ENCODE peak calls at places on chromosomes 11 and 22, in nine cellular contexts. U, X, G, P, Y, I, A, Z and K are unnamed samples. For H3K4me1 and H3K36me3, the result is how much of the 10 kb centered on the place peaks cover.

GRCh38 chr11:31645747-31646146 is 136.2 kb downstream of the ELP4 start:
- DNase-seq in U (no peak), X (no peak), G (no peak), P (no peak), Y (no peak), I (no peak), A (no peak), Z (no peak), K (no peak)

GRCh38 chr22:34055525-34056200 is 135.4 kb upstream of the LARGE1 start:
- DNase-seq in U (no peak), X (no peak), G (peak), P (peak), Y (no peak), I (no peak), A (no peak), Z (no peak), K (no peak)

GRCh38 chr11:96942855-96943254 is 553.0 kb downstream of the JRKL start:
- DNase-seq in U (no peak), X (no peak), G (no peak), P (no peak), Y (no peak), I (no peak), A (no peak), Z (no peak), K (no peak)

GRCh38 chr11:36431429-36432092 is 78.5 kb downstream of the TRAF6 start:
- DNase-seq in U (no peak), X (no peak), G (peak), P (no peak), Y (peak), I (no peak), A (no peak), Z (peak), K (peak)

GRCh38 chr11:3166268-3167142 is 1.4 kb upstream of the OSBPL5 start:
- DNase-seq in U (peak), X (no peak), G (no peak), P (no peak), Y (peak), I (no peak), A (peak), Z (no peak), K (peak)

GRCh38 chr11:608751-609354 is 6.9 kb downstream of the IRF7 start:
- DNase-seq in U (no peak), X (no peak), G (no peak), P (no peak), Y (no peak), I (peak), A (no peak), Z (no peak), K (peak)

GRCh38 chr11:32852142-32852541 is 22.4 kb downstream of the PRRG4 start:
- DNase-seq in U (no peak), X (no peak), G (peak), P (no peak), Y (peak), I (no peak), A (no peak), Z (no peak), K (no peak)

GRCh38 chr22:31857247-31857646 is 87.1 kb upstream of the YWHAH start:
- DNase-seq in U (no peak), X (no peak), G (peak), P (peak), Y (no peak), I (no peak), A (no peak), Z (peak), K (no peak)

GRCh38 chr11:1157645-1158591 is at the start of gene MUC5AC:
- DNase-seq in U (no peak), X (no peak), G (no peak), P (no peak), Y (peak), I (no peak), A (no peak), Z (peak), K (peak)

GRCh38 chr11:87849216-87849615 is 326.0 kb downstream of the RAB38 start:
- DNase-seq in U (no peak), X (no peak), G (no peak), P (no peak), Y (no peak), I (no peak), A (no peak), Z (no peak), K (no peak)
- H3K27ac ChIP-seq in U (no peak), X (no peak), G (no peak), P (no peak), Y (no peak), I (no peak), A (no peak), Z (no peak), K (no peak)

GRCh38 chr22:47056776-47057470 is 294.5 kb downstream of the TBC1D22A start:
- DNase-seq in U (peak), X (no peak), G (no peak), P (no peak), Y (no peak), I (no peak), A (no peak), Z (no peak), K (no peak)
- H3K4me1 ChIP-seq in U (under half), X (under half), G (under half), P (under half), Y (under half), I (under half), A (under half), Z (under half), K (under half)

GRCh38 chr22:41344189-41344788 is 37.5 kb upstream of the TEF start:
- DNase-seq in U (no peak), X (no peak), G (no peak), P (no peak), Y (no peak), I (peak), A (no peak), Z (no peak), K (peak)
- H3K36me3 ChIP-seq in U (under half), X (half or more), G (under half), P (under half), Y (under half), I (under half), A (half or more), Z (under half), K (half or more)

GRCh38 chr11:128845334-128845780 is 21.7 kb downstream of the KCNJ1 start:
- DNase-seq in U (no peak), X (no peak), G (no peak), P (no peak), Y (no peak), I (no peak), A (no peak), Z (no peak), K (no peak)
- H3K27ac ChIP-seq in U (no peak), X (no peak), G (no peak), P (no peak), Y (no peak), I (no peak), A (no peak), Z (no peak), K (no peak)

GRCh38 chr11:128405693-128406364 is 181.5 kb downstream of the ETS1 start:
- DNase-seq in U (no peak), X (no peak), G (no peak), P (no peak), Y (no peak), I (no peak), A (no peak), Z (no peak), K (no peak)
- H3K4me1 ChIP-seq in U (under half), X (under half), G (under half), P (under half), Y (under half), I (under half), A (under half), Z (under half), K (under half)

GRCh38 chr11:63904743-63905142 is 12.2 kb downstream of the RCOR2 start:
- DNase-seq in U (no peak), X (no peak), G (no peak), P (no peak), Y (no peak), I (no peak), A (no peak), Z (no peak), K (no peak)
- H3K36me3 ChIP-seq in U (half or more), X (half or more), G (under half), P (under half), Y (under half), I (half or more), A (half or more), Z (under half), K (half or more)

DNA sequence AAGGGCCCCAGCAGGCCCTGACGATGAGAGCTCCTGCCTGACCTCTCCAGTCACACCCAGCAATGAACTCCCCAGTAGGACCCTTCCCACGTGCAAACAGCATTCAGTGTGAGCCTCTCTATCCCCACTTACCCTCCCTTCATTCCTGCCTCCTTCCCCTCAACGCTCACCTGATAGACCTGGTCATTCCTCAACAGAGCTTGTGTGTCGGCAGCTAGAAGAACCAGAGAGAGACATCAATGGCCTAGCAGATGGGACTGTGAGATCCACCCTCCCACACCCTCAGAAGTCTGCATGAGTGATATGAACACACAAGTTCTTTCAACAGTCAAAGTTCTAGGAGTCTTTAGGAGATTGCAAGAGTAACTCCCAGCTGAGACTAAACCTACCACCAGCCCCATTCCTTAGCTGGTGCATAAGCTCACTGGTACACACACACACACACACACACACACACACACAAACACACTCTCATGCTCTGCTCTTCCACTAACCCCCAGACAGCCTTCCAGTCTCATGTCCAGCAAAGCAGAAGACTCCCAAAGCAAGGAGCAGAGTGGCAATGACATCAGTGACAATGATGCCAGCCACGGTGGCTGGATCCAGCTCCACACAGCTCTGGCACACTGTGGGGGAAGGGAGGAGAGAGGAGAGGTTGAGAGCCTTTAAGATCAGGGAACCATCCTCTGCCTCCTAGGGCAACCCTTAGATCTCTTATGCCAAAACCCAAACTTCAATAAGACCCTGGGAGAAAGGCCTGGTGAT is 3.0 kb downstream of the CD3D start:
- DNase-seq in U (no peak), X (no peak), G (no peak), P (no peak), Y (no peak), I (no peak), A (no peak), Z (no peak), K (no peak)
- H3K27ac ChIP-seq in U (peak), X (peak), G (no peak), P (no peak), Y (peak), I (no peak), A (no peak), Z (no peak), K (no peak)

GRCh38 chr11:128502736-128503135 is 84.6 kb downstream of the ETS1 start:
- DNase-seq in U (no peak), X (no peak), G (no peak), P (no peak), Y (no peak), I (no peak), A (no peak), Z (no peak), K (no peak)
- H3K4me1 ChIP-seq in U (half or more), X (half or more), G (under half), P (under half), Y (under half), I (under half), A (half or more), Z (half or more), K (half or more)